ENCODE peak calls at places on chromosomes 6 and 20, in four cellular contexts. C is HCT116, I is uterus, A is MM.1S. U is an unnamed sample.

GRCh38 chr6:124535746-124536145 is 426.5 kb upstream of the RNF217 start:
- DNase-seq in C (no peak), I (no peak), A (no peak), U (no peak)

GRCh38 chr6:48061630-48062029 is 49.4 kb downstream of the PTCHD4 start:
- DNase-seq in C (no peak), I (no peak), A (no peak), U (no peak)

GRCh38 chr6:169982461-169983386 is 231.3 kb downstream of the ERMARD start:
- DNase-seq in C (no peak), I (no peak), A (no peak), U (no peak)

GRCh38 chr6:41741625-41742490 is 5.3 kb downstream of the PGC start:
- DNase-seq in C (no peak), I (no peak), A (no peak), U (no peak)

GRCh38 chr6:168447282-168447681 is 6.3 kb downstream of the SMOC2 start:
- DNase-seq in C (no peak), I (no peak), A (peak; percentile 15), U (no peak)

GRCh38 chr20:2295286-2295685 is 515 bp upstream of the TGM3 start:
- DNase-seq in C (no peak), I (no peak), A (no peak), U (no peak)

GRCh38 chr6:128731249-128732165 is 151.4 kb upstream of the LAMA2 start:
- DNase-seq in C (peak; percentile 40), I (no peak), A (peak; percentile 35), U (no peak)

GRCh38 chr6:12232339-12232738 is 57.8 kb upstream of the EDN1 start:
- DNase-seq in C (no peak), I (no peak), A (peak; percentile 59), U (no peak)

GRCh38 chr6:43582911-43583310 is 6.9 kb downstream of the POLH start:
- DNase-seq in C (no peak), I (no peak), A (no peak), U (no peak)

GRCh38 chr6:152099816-152100618 is 292.5 kb downstream of the ESR1 start:
- DNase-seq in C (no peak), I (no peak), A (no peak), U (no peak)

GRCh38 chr6:168640738-168641137 is 199.8 kb downstream of the SMOC2 start:
- DNase-seq in C (no peak), I (peak; percentile 57), A (no peak), U (no peak)

GRCh38 chr6:105179244-105180065 is at the start of gene POPDC3:
- DNase-seq in C (no peak), I (no peak), A (peak; percentile 14), U (no peak)

GRCh38 chr20:25007491-25008305 is 15.1 kb upstream of the APMAP start:
- DNase-seq in C (no peak), I (no peak), A (no peak), U (no peak)

GRCh38 chr20:59678286-59678685 is 73.9 kb downstream of the PHACTR3 start:
- DNase-seq in C (no peak), I (no peak), A (no peak), U (no peak)

GRCh38 chr6:14121936-14122344 is 4.4 kb downstream of the CD83 start:
- DNase-seq in C (no peak), I (no peak), A (no peak), U (no peak)

GRCh38 chr6:116405147-116405546 is 34.4 kb downstream of the DSE start:
- DNase-seq in C (no peak), I (peak; percentile 31), A (peak; percentile 87), U (no peak)

GRCh38 chr20:63167026-63167917 is 48.7 kb downstream of the YTHDF1 start:
- DNase-seq in C (no peak), I (no peak), A (no peak), U (no peak)

GRCh38 chr6:1832844-1833787 is 223.4 kb downstream of the FOXC1 start:
- DNase-seq in C (no peak), I (peak; percentile 56), A (no peak), U (no peak)

GRCh38 chr6:147468634-147469033 is 39.9 kb upstream of the SAMD5 start:
- DNase-seq in C (no peak), I (no peak), A (no peak), U (no peak)

GRCh38 chr6:52362443-52363221 is 681 bp downstream of the PAQR8 start:
- DNase-seq in C (no peak), I (peak; percentile 39), A (no peak), U (peak; percentile 41)

GRCh38 chr20:48283470-48284110 is 498.3 kb upstream of the SULF2 start:
- DNase-seq in C (no peak), I (peak; percentile 59), A (no peak), U (no peak)

GRCh38 chr6:167211870-167212715 is 54.3 kb upstream of the GPR31 start:
- DNase-seq in C (no peak), I (no peak), A (no peak), U (no peak)

DNA sequence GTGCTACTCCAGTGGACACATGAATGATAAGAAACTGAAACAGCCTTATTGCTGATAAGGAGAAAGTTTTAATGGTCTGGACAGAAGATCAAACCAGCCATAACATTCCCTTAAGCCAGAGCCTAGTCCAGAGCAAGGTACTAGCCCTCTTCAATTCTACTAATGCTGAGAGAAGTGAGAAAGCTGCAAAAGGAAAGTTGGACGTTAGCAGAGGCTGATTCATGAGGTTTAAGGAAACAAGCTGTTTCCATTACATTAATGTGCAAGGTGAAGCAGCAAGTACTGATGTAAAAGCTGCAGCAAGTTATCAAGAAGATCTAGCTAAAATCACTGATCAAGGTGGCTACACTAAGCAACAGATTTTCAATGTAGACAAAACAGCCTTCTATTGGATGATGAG is 634.4 kb downstream of the KIF16B start:
- DNase-seq in C (no peak), I (no peak), A (no peak), U (no peak)
- H3K9me3 ChIP-seq in C (peaks cover 6% of the 10 kb centered on the region), I (no peaks in the 10 kb centered on the region), A (no peaks in the 10 kb centered on the region), U (no peaks in the 10 kb centered on the region)

DNA sequence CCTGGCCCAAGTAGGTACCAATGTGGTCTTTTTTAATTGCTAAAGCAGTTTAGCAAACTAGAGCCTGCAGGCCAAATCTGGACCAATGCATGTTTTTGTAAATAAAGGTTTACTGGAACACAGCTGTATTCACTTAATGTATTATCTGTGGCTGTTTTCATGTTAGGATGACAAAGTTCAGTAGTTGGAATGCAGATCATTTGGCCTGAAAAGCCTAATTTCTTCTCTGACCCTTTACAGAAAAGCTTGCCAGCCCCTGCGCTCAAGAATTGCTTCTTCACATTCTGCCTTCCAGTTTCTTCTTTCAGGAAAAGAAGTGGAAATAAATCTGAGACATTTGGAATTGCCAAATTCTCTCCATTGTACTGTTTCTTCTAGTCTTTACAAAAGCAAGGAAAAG is 90.0 kb upstream of the MC3R start:
- DNase-seq in C (no peak), I (no peak), A (no peak), U (no peak)
- H3K9me3 ChIP-seq in C (no peaks in the 10 kb centered on the region), I (no peaks in the 10 kb centered on the region), A (no peaks in the 10 kb centered on the region), U (no peaks in the 10 kb centered on the region)

GRCh38 chr6:27452496-27452897 is 20.4 kb downstream of the ZNF184 start:
- DNase-seq in C (no peak), I (no peak), A (no peak), U (no peak)
- H3K9me3 ChIP-seq in C (peaks cover 65% of the 10 kb centered on the region), I (peaks cover 34% of the 10 kb centered on the region), A (peaks cover 5% of the 10 kb centered on the region), U (peaks cover 80% of the 10 kb centered on the region)

DNA sequence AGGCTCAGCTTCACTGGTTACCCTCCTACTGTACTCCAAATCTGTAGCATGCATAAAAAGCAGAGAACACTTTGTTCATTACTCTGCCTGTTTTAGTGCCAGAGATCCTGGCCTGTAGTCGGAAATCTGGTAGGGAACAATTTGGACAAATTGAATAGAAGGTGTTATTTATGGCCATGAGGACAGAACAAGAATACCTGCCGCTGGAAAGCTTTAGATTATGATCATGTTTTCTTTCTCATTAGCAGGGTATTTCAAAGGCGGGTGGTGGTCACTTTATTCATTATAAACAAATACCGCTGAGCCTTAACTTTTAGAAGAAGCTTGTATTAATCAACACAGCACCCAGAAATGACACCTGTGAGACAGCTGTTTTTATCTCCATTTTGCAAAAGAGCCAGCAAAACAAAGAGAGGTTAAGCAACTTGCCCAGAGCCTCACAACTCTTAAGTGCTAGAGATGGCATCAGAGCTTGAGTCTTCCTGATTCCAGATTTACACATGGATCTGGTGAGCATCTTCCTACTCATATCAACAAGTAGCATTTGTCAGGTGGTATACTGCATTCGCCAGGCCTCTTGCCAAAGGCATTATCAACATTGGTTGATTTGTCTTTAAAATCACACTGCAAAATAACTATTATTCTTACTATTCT is 110.5 kb downstream of the LCA5 start:
- DNase-seq in C (no peak), I (no peak), A (no peak), U (no peak)
- H3K9me3 ChIP-seq in C (no peaks in the 10 kb centered on the region), I (no peaks in the 10 kb centered on the region), A (no peaks in the 10 kb centered on the region), U (no peaks in the 10 kb centered on the region)

DNA sequence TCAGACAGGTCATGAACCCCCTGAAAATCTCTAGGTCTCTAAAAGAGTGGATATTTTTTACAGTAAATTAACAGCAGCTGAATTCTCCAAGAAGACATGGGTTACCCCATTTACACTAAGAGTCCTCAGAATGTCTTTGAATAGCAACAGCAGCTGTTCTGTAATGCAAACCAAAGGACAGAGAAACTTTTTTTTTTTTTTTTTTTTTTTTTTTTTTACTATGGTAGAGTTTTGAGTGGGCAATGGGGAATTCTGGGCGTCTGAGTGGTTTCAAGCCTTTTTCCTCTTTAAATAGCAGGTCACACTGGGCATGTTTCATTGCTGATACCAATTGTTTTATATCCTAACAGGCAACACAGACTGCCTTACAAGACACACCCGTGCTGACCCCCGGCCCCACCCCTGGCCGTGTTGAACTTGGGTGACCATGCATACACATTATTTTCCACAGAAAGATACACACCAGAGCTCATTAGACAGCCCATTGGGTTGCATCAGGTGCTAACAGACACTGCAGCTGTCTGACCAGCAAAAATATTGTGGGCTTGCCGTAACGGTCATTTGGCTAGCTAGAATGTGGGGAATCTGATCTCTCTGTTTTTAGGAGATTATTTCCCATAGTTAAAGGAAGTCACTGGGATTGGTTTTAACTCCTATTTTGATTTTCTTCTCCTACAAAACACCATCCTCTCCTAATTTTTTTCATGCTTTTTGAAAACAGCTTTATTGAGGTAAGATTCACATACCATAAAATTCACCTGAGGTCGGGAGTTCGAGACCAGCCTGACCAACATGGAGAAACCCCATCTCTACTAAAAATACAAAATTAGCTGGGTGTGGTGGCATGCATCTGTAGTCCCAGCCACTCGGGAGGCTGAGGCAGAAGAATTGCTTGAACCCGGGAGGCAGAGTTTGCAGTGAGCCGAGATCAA is 26.7 kb upstream of the IRF4 start:
- DNase-seq in C (no peak), I (no peak), A (no peak), U (no peak)
- H3K9me3 ChIP-seq in C (peaks cover 32% of the 10 kb centered on the region), I (no peaks in the 10 kb centered on the region), A (no peaks in the 10 kb centered on the region), U (no peaks in the 10 kb centered on the region)

GRCh38 chr6:125957391-125957693 is 772 bp downstream of the HINT3 start:
- DNase-seq in C (no peak), I (no peak), A (no peak), U (no peak)
- H3K9me3 ChIP-seq in C (no peaks in the 10 kb centered on the region), I (no peaks in the 10 kb centered on the region), A (no peaks in the 10 kb centered on the region), U (no peaks in the 10 kb centered on the region)

GRCh38 chr6:132142768-132143167 is 191.6 kb upstream of the CCN2 start:
- DNase-seq in C (no peak), I (no peak), A (no peak), U (no peak)

GRCh38 chr6:132147530-132148011 is 196.4 kb upstream of the CCN2 start:
- DNase-seq in C (no peak), I (no peak), A (no peak), U (no peak)

GRCh38 chr6:132143258-132143657 is 192.1 kb upstream of the CCN2 start:
- DNase-seq in C (no peak), I (no peak), A (no peak), U (no peak)

GRCh38 chr6:132140150-132140549 is 189.0 kb upstream of the CCN2 start:
- DNase-seq in C (no peak), I (no peak), A (no peak), U (no peak)

GRCh38 chr6:132142308-132142707 is 191.1 kb upstream of the CCN2 start:
- DNase-seq in C (no peak), I (no peak), A (no peak), U (no peak)
- H3K9me3 ChIP-seq in C (no peaks in the 10 kb centered on the region), I (no peaks in the 10 kb centered on the region), A (no peaks in the 10 kb centered on the region), U (no peaks in the 10 kb centered on the region)

U was measured in T-helper 17 cell.